ENCODE peak calls at places on chromosomes 16 and 17, in nine cellular contexts. L, U, O, I, P, X, B, Q and Z are unnamed samples.

GRCh38 chr17:41793749-41794602 is 7.5 kb upstream of the JUP start:
- DNase-seq in U (no peak), O (no peak), P (no peak), L (no peak), I (no peak), B (no peak), Q (no peak), X (no peak), Z (no peak)

GRCh38 chr16:89442990-89443726 is 47.2 kb downstream of the ANKRD11 start:
- DNase-seq in L (peak; percentile 71), B (peak; percentile 95), P (no peak), O (no peak), X (peak; percentile 57), Q (no peak), U (peak; percentile 69), I (peak; percentile 78), Z (no peak)

GRCh38 chr16:86107190-86107589 is 208.2 kb downstream of the IRF8 start:
- DNase-seq in O (no peak), B (no peak), U (no peak), I (no peak), Q (no peak), X (no peak), P (no peak), L (no peak), Z (no peak)

GRCh38 chr16:25045696-25046381 is 30.7 kb upstream of the ARHGAP17 start:
- DNase-seq in Q (no peak), X (no peak), B (no peak), P (peak; percentile 27), I (no peak), U (peak; percentile 35), L (no peak), O (peak; percentile 32), Z (no peak)

GRCh38 chr16:87839542-87840461 is 29.5 kb downstream of the SLC7A5 start:
- DNase-seq in P (no peak), O (no peak), X (no peak), L (no peak), U (no peak), B (no peak), I (no peak), Q (no peak), Z (no peak)

GRCh38 chr17:59830846-59831486 is 61.8 kb downstream of the TUBD1 start:
- DNase-seq in U (peak; percentile 58), L (no peak), Q (no peak), I (no peak), X (no peak), O (no peak), B (no peak), P (peak; percentile 69), Z (no peak)

GRCh38 chr16:27355610-27356009 is 41.8 kb downstream of the IL4R start:
- DNase-seq in Q (no peak), B (no peak), U (peak; percentile 64), L (peak; percentile 33), X (no peak), I (peak; percentile 23), O (peak; percentile 58), P (peak; percentile 47), Z (peak; percentile 36)

GRCh38 chr16:1920727-1921155 is 2.5 kb upstream of the HS3ST6 start:
- DNase-seq in P (peak; percentile 21), L (peak; percentile 64), B (no peak), Q (peak; percentile 36), O (peak; percentile 70), X (no peak), I (peak; percentile 35), U (peak; percentile 53), Z (no peak)

GRCh38 chr17:77596491-77597420 is 361.7 kb upstream of the TNRC6C start:
- DNase-seq in X (no peak), O (no peak), I (no peak), B (no peak), P (no peak), Q (no peak), L (no peak), U (no peak), Z (no peak)

GRCh38 chr17:50205111-50205821 is 3.8 kb upstream of the COL1A1 start:
- DNase-seq in L (no peak), O (no peak), B (no peak), P (no peak), I (peak; percentile 12), X (no peak), Q (no peak), U (no peak), Z (no peak)

GRCh38 chr17:6868579-6868978 is 37.0 kb upstream of the TEKT1 start:
- DNase-seq in P (no peak), X (no peak), I (peak; percentile 29), U (peak; percentile 79), O (no peak), Q (no peak), B (peak; percentile 78), L (no peak), Z (no peak)

GRCh38 chr17:82740906-82741759 is 5.7 kb downstream of the FN3K start:
- DNase-seq in O (no peak), X (no peak), Q (no peak), L (no peak), B (peak; percentile 31), I (no peak), P (no peak), U (peak; percentile 65), Z (no peak)

GRCh38 chr16:50308237-50308965 is 42.0 kb downstream of the ADCY7 start:
- DNase-seq in O (no peak), B (no peak), Q (no peak), I (no peak), U (no peak), P (no peak), X (no peak), L (peak; percentile 22), Z (no peak)

GRCh38 chr17:40617678-40618240 is 29.9 kb downstream of the SMARCE1 start:
- DNase-seq in I (no peak), X (peak; percentile 12), O (peak; percentile 65), P (no peak), Q (no peak), U (no peak), L (no peak), B (no peak), Z (no peak)

GRCh38 chr16:74622005-74622404 is 15.1 kb upstream of the GLG1 start:
- DNase-seq in X (no peak), Q (no peak), P (no peak), O (no peak), B (no peak), I (no peak), L (peak; percentile 10), U (no peak), Z (no peak)

GRCh38 chr17:79945591-79946255 is 89.9 kb downstream of the TBC1D16 start:
- DNase-seq in I (peak; percentile 51), U (no peak), L (no peak), P (no peak), O (no peak), X (no peak), B (no peak), Q (no peak), Z (no peak)

GRCh38 chr17:27038676-27039075 is 255.2 kb upstream of the WSB1 start:
- DNase-seq in P (no peak), X (no peak), B (no peak), Q (peak; percentile 20), O (peak; percentile 72), I (no peak), U (peak; percentile 31), L (no peak), Z (no peak)

GRCh38 chr16:57601801-57602478 is 26.5 kb upstream of the ADGRG1 start:
- DNase-seq in P (peak; percentile 97), Q (no peak), U (no peak), O (peak; percentile 60), I (no peak), X (no peak), B (no peak), L (no peak), Z (no peak)

GRCh38 chr16:2473999-2474876 is 689 bp upstream of the TBC1D24 start:
- DNase-seq in L (peak; percentile 60), U (peak; percentile 56), X (no peak), I (peak; percentile 73), B (no peak), P (peak; percentile 64), Q (peak; percentile 77), O (peak; percentile 74), Z (no peak)

GRCh38 chr17:63842540-63843386 is at the start of gene SMARCD2:
- DNase-seq in P (peak; percentile 99), Q (peak; percentile 99), I (peak; percentile 99), O (peak; percentile 98), B (peak; percentile 95), X (peak; percentile 99), L (peak; percentile 99), U (peak; percentile 100), Z (peak; percentile 97)

GRCh38 chr17:8776861-8777260 is 18.5 kb upstream of the SPDYE4 start:
- DNase-seq in X (no peak), P (no peak), O (no peak), B (no peak), L (no peak), I (peak; percentile 23), U (no peak), Q (no peak), Z (no peak)

GRCh38 chr17:74968361-74968780 is 4.2 kb downstream of the HID1 start:
- DNase-seq in L (peak; percentile 88), I (no peak), P (no peak), O (no peak), X (no peak), U (no peak), B (no peak), Q (no peak), Z (no peak)